ENCODE peak calls at places on chromosomes 12 and 14, in nine cellular contexts. Y is glutamatergic neuron; A is HEK293T; E is T-helper 1 cell; Q is activated naive CD8-positive, alpha-beta T cell treated with anti-CD3 and anti-CD28 coated beads for 36 hours; F is stimulated activated naive CD4-positive, alpha-beta T cell; G is ovary; Z is M059J; C is H9. L is an unnamed sample.
A peak's percentile ranks its signal among the peaks of the same experiment; 100 is the strongest.

GRCh38 chr14:64792231-64792630 is 87.5 kb downstream of the SPTB start:
- DNase-seq in Y (no peak), A (no peak), E (no peak), Q (no peak), F (no peak), G (no peak), Z (no peak), C (no peak), L (no peak)

GRCh38 chr14:94462763-94463572 is 10.4 kb upstream of the SERPINA11 start:
- DNase-seq in Y (no peak), A (no peak), E (no peak), Q (no peak), F (no peak), G (no peak), Z (no peak), C (peak; percentile 1), L (no peak)

GRCh38 chr14:94028450-94028826 is 2.3 kb downstream of the OTUB2 start:
- DNase-seq in Y (no peak), A (no peak), E (no peak), Q (no peak), F (no peak), G (no peak), Z (peak; percentile 77), C (no peak), L (no peak)

GRCh38 chr12:100375023-100375737 is 18.3 kb downstream of the SLC17A8 start:
- DNase-seq in Y (peak; percentile 24), A (no peak), E (no peak), Q (no peak), F (no peak), G (peak; percentile 83), Z (peak; percentile 50), C (no peak), L (no peak)

GRCh38 chr12:51307655-51308593 is 16.1 kb downstream of the BIN2 start:
- DNase-seq in Y (no peak), A (no peak), E (no peak), Q (no peak), F (no peak), G (no peak), Z (peak; percentile 79), C (no peak), L (no peak)

GRCh38 chr12:115303751-115304309 is 619.9 kb upstream of the TBX3 start:
- DNase-seq in Y (no peak), A (no peak), E (no peak), Q (no peak), F (no peak), G (no peak), Z (no peak), C (no peak), L (no peak)

GRCh38 chr12:68292157-68292940 is 38.9 kb upstream of the IL22 start:
- DNase-seq in Y (no peak), A (no peak), E (no peak), Q (no peak), F (no peak), G (no peak), Z (no peak), C (no peak), L (no peak)

GRCh38 chr12:50059440-50060119 is 2.2 kb downstream of the ASIC1 start:
- DNase-seq in Y (no peak), A (no peak), E (no peak), Q (peak; percentile 83), F (peak; percentile 20), G (no peak), Z (peak; percentile 58), C (no peak), L (no peak)

GRCh38 chr14:34593740-34594375 is 36.1 kb downstream of the SNX6 start:
- DNase-seq in Y (no peak), A (no peak), E (no peak), Q (no peak), F (no peak), G (no peak), Z (peak; percentile 6), C (no peak), L (no peak)

GRCh38 chr12:32896438-32897275 is at the start of gene PKP2:
- DNase-seq in Y (peak; percentile 64), A (peak; percentile 87), E (no peak), Q (peak; percentile 27), F (no peak), G (peak; percentile 60), Z (peak; percentile 62), C (peak; percentile 97), L (peak; percentile 99)

GRCh38 chr12:15527201-15527782 is 205.0 kb downstream of the PTPRO start:
- DNase-seq in Y (no peak), A (no peak), E (no peak), Q (no peak), F (no peak), G (no peak), Z (peak; percentile 77), C (peak; percentile 53), L (peak; percentile 23)

GRCh38 chr14:68376067-68376810 is 416.6 kb downstream of the ZFP36L1 start:
- DNase-seq in Y (no peak), A (no peak), E (no peak), Q (no peak), F (no peak), G (no peak), Z (peak; percentile 89), C (no peak), L (no peak)

GRCh38 chr14:68566075-68566474 is 226.8 kb downstream of the ZFP36L1 start:
- DNase-seq in Y (no peak), A (no peak), E (no peak), Q (no peak), F (no peak), G (no peak), Z (no peak), C (no peak), L (no peak)

GRCh38 chr14:54676822-54677708 is 110.1 kb downstream of the SAMD4A start:
- DNase-seq in Y (no peak), A (no peak), E (no peak), Q (no peak), F (no peak), G (peak; percentile 43), Z (peak; percentile 96), C (peak; percentile 73), L (peak; percentile 16)

GRCh38 chr14:91870890-91871289 is 3.6 kb upstream of the TC2N start:
- DNase-seq in Y (no peak), A (no peak), E (no peak), Q (no peak), F (no peak), G (no peak), Z (no peak), C (no peak), L (no peak)

GRCh38 chr14:24576178-24576577 is at the start of gene CTSG:
- DNase-seq in Y (no peak), A (no peak), E (no peak), Q (no peak), F (no peak), G (no peak), Z (no peak), C (no peak), L (no peak)

GRCh38 chr14:42123526-42123925 is 516.9 kb downstream of the LRFN5 start:
- DNase-seq in Y (no peak), A (no peak), E (no peak), Q (no peak), F (no peak), G (no peak), Z (no peak), C (no peak), L (no peak)

GRCh38 chr14:90523544-90523943 is 126.7 kb downstream of the CALM1 start:
- DNase-seq in Y (no peak), A (no peak), E (no peak), Q (no peak), F (no peak), G (no peak), Z (peak; percentile 57), C (no peak), L (peak; percentile 17)

GRCh38 chr14:28012629-28013415 is 753.8 kb upstream of the FOXG1 start:
- DNase-seq in Y (no peak), A (no peak), E (no peak), Q (no peak), F (no peak), G (no peak), Z (no peak), C (peak; percentile 46), L (no peak)

GRCh38 chr14:65258391-65258790 is 154.1 kb upstream of the FUT8 start:
- DNase-seq in Y (no peak), A (no peak), E (no peak), Q (no peak), F (no peak), G (no peak), Z (peak; percentile 88), C (no peak), L (peak; percentile 33)

GRCh38 chr12:54051916-54052744 is 1.5 kb upstream of the HOXC4 start:
- DNase-seq in Y (no peak), A (peak; percentile 85), E (no peak), Q (no peak), F (no peak), G (no peak), Z (peak; percentile 65), C (no peak), L (no peak)

GRCh38 chr14:39310071-39310470 is 76.4 kb downstream of the MIA2 start:
- DNase-seq in Y (no peak), A (no peak), E (no peak), Q (no peak), F (no peak), G (no peak), Z (no peak), C (no peak), L (peak; percentile 35)

GRCh38 chr14:61420326-61420725 is 98.9 kb downstream of the PRKCH start:
- DNase-seq in Y (no peak), A (no peak), E (no peak), Q (peak; percentile 41), F (no peak), G (no peak), Z (peak; percentile 88), C (no peak), L (peak; percentile 55)

GRCh38 chr12:68240079-68240478 is 13.3 kb downstream of the IL22 start:
- DNase-seq in Y (no peak), A (no peak), E (no peak), Q (no peak), F (no peak), G (no peak), Z (peak; percentile 96), C (no peak), L (peak; percentile 50)

GRCh38 chr12:32983968-32984367 is 87.4 kb upstream of the PKP2 start:
- DNase-seq in Y (no peak), A (no peak), E (no peak), Q (no peak), F (no peak), G (no peak), Z (peak; percentile 40), C (peak; percentile 76), L (peak; percentile 57)